ENCODE peak calls at places on chromosomes 3 and 15, in five cellular contexts. One of them, this sample, is unnamed.

GRCh38 chr3:112002458-112002971 is 3.8 kb downstream of the TAGLN3 start:
- DNase-seq in vagina: no peak
- DNase-seq in K562: peak; percentile 6
- DNase-seq in HCT116: no peak
- DNase-seq in HepG2: no peak
- DNase-seq in this sample: no peak

GRCh38 chr3:70096376-70097055 is 97.0 kb downstream of the SAMMSON start:
- DNase-seq in vagina: no peak
- DNase-seq in HepG2: no peak
- DNase-seq in K562: no peak
- DNase-seq in HCT116: no peak
- DNase-seq in this sample: no peak

GRCh38 chr15:89203705-89204273 is 17.6 kb downstream of the RLBP1 start:
- DNase-seq in K562: no peak
- DNase-seq in HepG2: no peak
- DNase-seq in vagina: no peak
- DNase-seq in HCT116: no peak
- DNase-seq in this sample: no peak

GRCh38 chr3:165196577-165197561 is 685 bp upstream of the SLITRK3 start:
- DNase-seq in K562: no peak
- DNase-seq in vagina: no peak
- DNase-seq in HCT116: no peak
- DNase-seq in HepG2: no peak
- DNase-seq in this sample: no peak

GRCh38 chr3:29597376-29598008 is 316.6 kb downstream of the RBMS3 start:
- DNase-seq in K562: no peak
- DNase-seq in vagina: no peak
- DNase-seq in HCT116: no peak
- DNase-seq in HepG2: no peak
- DNase-seq in this sample: no peak

GRCh38 chr3:73448041-73448440 is 176.7 kb downstream of the PDZRN3 start:
- DNase-seq in vagina: no peak
- DNase-seq in K562: no peak
- DNase-seq in HCT116: no peak
- DNase-seq in HepG2: no peak
- DNase-seq in this sample: no peak

GRCh38 chr15:90818251-90819210 is 49.9 kb upstream of the FURIN start:
- DNase-seq in K562: no peak
- DNase-seq in HCT116: no peak
- DNase-seq in HepG2: peak; percentile 22
- DNase-seq in vagina: no peak
- DNase-seq in this sample: no peak

GRCh38 chr15:38554354-38554753 is 10.3 kb downstream of the RASGRP1 start:
- DNase-seq in HepG2: no peak
- DNase-seq in vagina: no peak
- DNase-seq in HCT116: no peak
- DNase-seq in K562: no peak
- DNase-seq in this sample: no peak

GRCh38 chr3:98029083-98029482 is 6.0 kb downstream of the GABRR3 start:
- DNase-seq in K562: no peak
- DNase-seq in vagina: no peak
- DNase-seq in HCT116: no peak
- DNase-seq in HepG2: no peak
- DNase-seq in this sample: no peak

GRCh38 chr15:68315495-68316007 is 38.0 kb downstream of the FEM1B start:
- DNase-seq in HCT116: no peak
- DNase-seq in vagina: no peak
- DNase-seq in HepG2: no peak
- DNase-seq in K562: no peak
- DNase-seq in this sample: no peak

GRCh38 chr3:182309120-182309519 is 484.2 kb upstream of the ATP11B start:
- DNase-seq in K562: peak; percentile 23
- DNase-seq in vagina: no peak
- DNase-seq in HCT116: no peak
- DNase-seq in HepG2: peak; percentile 2
- DNase-seq in this sample: no peak

GRCh38 chr15:65634381-65634780 is 12.6 kb downstream of the SLC24A1 start:
- DNase-seq in vagina: no peak
- DNase-seq in K562: no peak
- DNase-seq in HCT116: no peak
- DNase-seq in HepG2: no peak
- DNase-seq in this sample: no peak

GRCh38 chr15:42036991-42037390 is 16.1 kb upstream of the PLA2G4E start:
- DNase-seq in K562: no peak
- DNase-seq in vagina: no peak
- DNase-seq in HepG2: no peak
- DNase-seq in HCT116: no peak
- DNase-seq in this sample: no peak

GRCh38 chr15:31393441-31394091 is 66.9 kb downstream of the KLF13 start:
- DNase-seq in vagina: no peak
- DNase-seq in HCT116: no peak
- DNase-seq in K562: peak; percentile 4
- DNase-seq in HepG2: no peak
- DNase-seq in this sample: no peak

GRCh38 chr3:185175370-185175987 is 22.6 kb upstream of the C3orf70 start:
- DNase-seq in HCT116: no peak
- DNase-seq in K562: peak; percentile 88
- DNase-seq in vagina: no peak
- DNase-seq in HepG2: peak; percentile 92
- DNase-seq in this sample: peak; percentile 83

GRCh38 chr3:139455855-139456254 is 20.5 kb downstream of the RBP2 start:
- DNase-seq in K562: peak; percentile 12
- DNase-seq in vagina: no peak
- DNase-seq in HCT116: no peak
- DNase-seq in HepG2: no peak
- DNase-seq in this sample: no peak

GRCh38 chr15:78085928-78086327 is 6.4 kb upstream of the SH2D7 start:
- DNase-seq in K562: no peak
- DNase-seq in HepG2: no peak
- DNase-seq in HCT116: no peak
- DNase-seq in vagina: no peak
- DNase-seq in this sample: no peak

GRCh38 chr15:74289671-74290070 is 53.5 kb downstream of the CCDC33 start:
- DNase-seq in vagina: no peak
- DNase-seq in HCT116: no peak
- DNase-seq in K562: no peak
- DNase-seq in HepG2: no peak
- DNase-seq in this sample: no peak

GRCh38 chr3:159586587-159587202 is 401.9 kb upstream of the IL12A start:
- DNase-seq in K562: no peak
- DNase-seq in vagina: no peak
- DNase-seq in HepG2: peak; percentile 9
- DNase-seq in HCT116: peak; percentile 29
- DNase-seq in this sample: no peak

GRCh38 chr15:81106560-81106959 is 27.5 kb upstream of the CFAP161 start:
- DNase-seq in vagina: no peak
- DNase-seq in K562: peak; percentile 65
- DNase-seq in HCT116: peak; percentile 60
- DNase-seq in HepG2: peak; percentile 39
- DNase-seq in this sample: peak; percentile 37

GRCh38 chr3:99929409-99930139 is 111.9 kb downstream of the CMSS1 start:
- DNase-seq in vagina: no peak
- DNase-seq in HepG2: no peak
- DNase-seq in K562: no peak
- DNase-seq in HCT116: no peak
- DNase-seq in this sample: peak; percentile 33

GRCh38 chr15:63473999-63474809 is 30.2 kb upstream of the USP3 start:
- DNase-seq in HCT116: no peak
- DNase-seq in K562: no peak
- DNase-seq in vagina: no peak
- DNase-seq in HepG2: peak; percentile 99
- DNase-seq in this sample: peak; percentile 74

GRCh38 chr15:44058126-44058525 is 136.9 kb downstream of the FRMD5 start:
- DNase-seq in HepG2: no peak
- DNase-seq in vagina: no peak
- DNase-seq in K562: no peak
- DNase-seq in HCT116: no peak
- DNase-seq in this sample: no peak

GRCh38 chr3:123409443-123410148 is 39.3 kb downstream of the ADCY5 start:
- DNase-seq in K562: no peak
- DNase-seq in vagina: no peak
- DNase-seq in HepG2: no peak
- DNase-seq in HCT116: no peak
- DNase-seq in this sample: peak; percentile 70

GRCh38 chr3:112333002-112333385 is at the start of gene CD200:
- DNase-seq in HepG2: no peak
- DNase-seq in K562: no peak
- DNase-seq in HCT116: no peak
- DNase-seq in vagina: no peak
- DNase-seq in this sample: peak; percentile 68

GRCh38 chr15:39598186-39598850 is 17.4 kb downstream of the THBS1 start:
- DNase-seq in K562: no peak
- DNase-seq in HepG2: no peak
- DNase-seq in vagina: no peak
- DNase-seq in HCT116: no peak
- DNase-seq in this sample: no peak

GRCh38 chr15:39598958-39599845 is 18.3 kb downstream of the THBS1 start:
- DNase-seq in vagina: no peak
- DNase-seq in HCT116: no peak
- DNase-seq in HepG2: no peak
- DNase-seq in K562: no peak
- DNase-seq in this sample: no peak

GRCh38 chr15:39597336-39597735 is 16.5 kb downstream of the THBS1 start:
- DNase-seq in K562: no peak
- DNase-seq in HCT116: no peak
- DNase-seq in HepG2: no peak
- DNase-seq in vagina: no peak
- DNase-seq in this sample: no peak

GRCh38 chr15:39596358-39597051 is 15.6 kb downstream of the THBS1 start:
- DNase-seq in HCT116: no peak
- DNase-seq in vagina: no peak
- DNase-seq in K562: no peak
- DNase-seq in HepG2: no peak
- DNase-seq in this sample: no peak

DNA sequence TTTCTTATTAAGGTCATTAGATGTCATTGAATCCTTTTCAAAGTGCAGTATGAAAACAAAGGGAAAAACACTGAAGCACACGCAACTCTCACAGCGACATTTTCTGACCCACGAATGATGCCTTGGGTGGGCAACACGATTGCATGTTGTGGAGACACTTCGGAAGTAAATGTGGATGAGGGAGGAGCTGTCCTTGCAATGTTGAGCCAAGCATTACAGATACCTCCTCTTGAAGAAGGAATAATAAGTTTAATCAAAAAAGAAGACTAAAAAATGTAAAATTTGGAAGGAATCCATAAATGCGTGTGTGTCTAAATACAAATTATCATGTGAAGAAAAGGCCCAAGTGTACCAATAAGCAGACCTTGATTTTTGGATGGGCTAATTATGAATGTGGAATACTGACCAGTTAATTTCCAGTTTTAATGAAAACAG is 16.9 kb downstream of the THBS1 start:
- DNase-seq in HCT116: no peak
- DNase-seq in K562: no peak
- DNase-seq in vagina: no peak
- DNase-seq in HepG2: no peak
- DNase-seq in this sample: no peak
- TF ChIP-seq POLR2A in HCT116: no peak
- TF ChIP-seq POLR2A in K562: no peak
- TF ChIP-seq POLR2A in vagina: no peak
- TF ChIP-seq POLR2A in HepG2: no peak
- TF ChIP-seq POLR2A in this sample: no peak

GRCh38 chr3:58725326-58725853 is 58.8 kb upstream of the FAM3D start:
- DNase-seq in vagina: no peak
- DNase-seq in HepG2: no peak
- DNase-seq in HCT116: no peak
- DNase-seq in K562: no peak
- DNase-seq in this sample: no peak

GRCh38 chr3:58720526-58720925 is 54.0 kb upstream of the FAM3D start:
- DNase-seq in HCT116: no peak
- DNase-seq in vagina: no peak
- DNase-seq in HepG2: no peak
- DNase-seq in K562: no peak
- DNase-seq in this sample: no peak

GRCh38 chr3:58722526-58722925 is 56.0 kb upstream of the FAM3D start:
- DNase-seq in HCT116: no peak
- DNase-seq in vagina: no peak
- DNase-seq in HepG2: no peak
- DNase-seq in K562: no peak
- DNase-seq in this sample: no peak

GRCh38 chr3:58723197-58723596 is 56.6 kb upstream of the FAM3D start:
- DNase-seq in K562: no peak
- DNase-seq in HCT116: no peak
- DNase-seq in vagina: no peak
- DNase-seq in HepG2: no peak
- DNase-seq in this sample: no peak

DNA sequence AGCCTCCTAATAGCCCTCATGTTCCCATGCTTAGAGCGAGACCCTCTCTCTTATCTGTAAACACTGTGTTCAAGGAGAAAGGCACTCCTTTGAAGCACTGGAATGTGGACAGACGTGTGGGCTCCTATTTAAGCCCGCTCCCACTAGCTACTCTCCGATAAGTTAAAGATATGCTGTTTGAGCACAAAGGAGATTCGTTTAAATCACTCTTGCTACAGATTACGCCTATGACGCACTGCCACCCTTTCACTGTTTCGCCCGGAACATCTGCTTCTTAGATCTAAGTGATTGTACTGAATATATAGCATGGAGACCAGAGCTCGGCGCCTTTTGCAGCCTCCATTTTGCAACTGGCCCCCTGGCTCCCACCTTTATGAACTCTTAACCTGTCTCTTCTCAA is 57.8 kb upstream of the FAM3D start:
- DNase-seq in HepG2: no peak
- DNase-seq in K562: no peak
- DNase-seq in vagina: no peak
- DNase-seq in HCT116: no peak
- DNase-seq in this sample: no peak
- H3K4me3 ChIP-seq in HepG2: no peak overlapping the region
- H3K4me3 ChIP-seq in K562: no peak overlapping the region
- H3K4me3 ChIP-seq in vagina: no peak overlapping the region
- H3K4me3 ChIP-seq in HCT116: no peak overlapping the region
- H3K4me3 ChIP-seq in this sample: no peak overlapping the region

GRCh38 chr15:70494861-70495571 is 268.3 kb downstream of the UACA start:
- DNase-seq in HepG2: peak; percentile 43
- DNase-seq in HCT116: no peak
- DNase-seq in vagina: no peak
- DNase-seq in K562: no peak
- DNase-seq in this sample: no peak
- TF ChIP-seq POLR2AphosphoS5 in HepG2: no peak
- TF ChIP-seq POLR2AphosphoS5 in HCT116: peak; percentile 52
- TF ChIP-seq POLR2AphosphoS5 in vagina: no peak
- TF ChIP-seq POLR2AphosphoS5 in K562: no peak
- TF ChIP-seq POLR2AphosphoS5 in this sample: no peak

GRCh38 chr3:53496984-53497383 is 2.6 kb downstream of the CACNA1D start:
- DNase-seq in vagina: no peak
- DNase-seq in HCT116: no peak
- DNase-seq in HepG2: no peak
- DNase-seq in K562: no peak
- DNase-seq in this sample: no peak

GRCh38 chr3:53493618-53493996 is 804 bp upstream of the CACNA1D start:
- DNase-seq in K562: no peak
- DNase-seq in HepG2: no peak
- DNase-seq in HCT116: no peak
- DNase-seq in vagina: no peak
- DNase-seq in this sample: no peak

GRCh38 chr3:53495091-53495517 is 693 bp downstream of the CACNA1D start:
- DNase-seq in vagina: no peak
- DNase-seq in HCT116: no peak
- DNase-seq in HepG2: no peak
- DNase-seq in K562: no peak
- DNase-seq in this sample: no peak

GRCh38 chr3:53495518-53496501 is 1.4 kb downstream of the CACNA1D start:
- DNase-seq in HCT116: no peak
- DNase-seq in HepG2: no peak
- DNase-seq in vagina: no peak
- DNase-seq in K562: no peak
- DNase-seq in this sample: peak; percentile 17

GRCh38 chr3:53493997-53494791 is at the start of gene CACNA1D:
- DNase-seq in K562: no peak
- DNase-seq in vagina: no peak
- DNase-seq in HepG2: no peak
- DNase-seq in HCT116: peak; percentile 23
- DNase-seq in this sample: peak; percentile 82
- TF ChIP-seq POLR2A in K562: no peak
- TF ChIP-seq POLR2A in vagina: no peak
- TF ChIP-seq POLR2A in HepG2: no peak
- TF ChIP-seq POLR2A in HCT116: no peak
- TF ChIP-seq POLR2A in this sample: peak; percentile 68

This sample was measured in transverse colon.